ENCODE peak calls at places on chromosome 10, in six cellular contexts. Y is HepG2; L is right cardiac atrium; A is activated CD4-positive, alpha-beta T cell treated with anti-CD3 and anti-CD28 coated beads for 24 hours; I is Right ventricle myocardium inferior; H is cardiac muscle cell. N is an unnamed sample.

GRCh38 chr10:61819208-61819607 is 82.3 kb upstream of the ARID5B start:
- DNase-seq in Y (no peak), L (no peak), A (no peak), I (no peak), H (no peak), N (no peak)

GRCh38 chr10:3192856-3193635 is 20.5 kb upstream of the PITRM1 start:
- DNase-seq in Y (peak), L (no peak), A (no peak), I (peak), H (peak), N (peak)

GRCh38 chr10:79127151-79127961 is 58.6 kb downstream of the ZMIZ1 start:
- DNase-seq in Y (peak), L (peak), A (no peak), I (peak), H (peak), N (no peak)

GRCh38 chr10:33071857-33072256 is 113.8 kb upstream of the ITGB1 start:
- DNase-seq in Y (no peak), L (no peak), A (no peak), I (no peak), H (no peak), N (no peak)

GRCh38 chr10:73819025-73819424 is 7.6 kb upstream of the NDST2 start:
- DNase-seq in Y (no peak), L (no peak), A (no peak), I (no peak), H (peak), N (no peak)

GRCh38 chr10:62082729-62083412 is 181.4 kb downstream of the ARID5B start:
- DNase-seq in Y (peak), L (no peak), A (no peak), I (no peak), H (peak), N (no peak)

GRCh38 chr10:7475046-7475860 is 64.4 kb upstream of the SFMBT2 start:
- DNase-seq in Y (no peak), L (no peak), A (no peak), I (no peak), H (peak), N (peak)

GRCh38 chr10:105068497-105068896 is 427.4 kb downstream of the SORCS3 start:
- DNase-seq in Y (no peak), L (no peak), A (no peak), I (no peak), H (no peak), N (no peak)

GRCh38 chr10:116848912-116849270 is 408 bp upstream of the ENO4 start:
- DNase-seq in Y (no peak), L (peak), A (no peak), I (no peak), H (no peak), N (no peak)

GRCh38 chr10:8133146-8133545 is 78.7 kb downstream of the GATA3 start:
- DNase-seq in Y (no peak), L (no peak), A (peak), I (no peak), H (no peak), N (no peak)

GRCh38 chr10:33822774-33823173 is 488.3 kb upstream of the NRP1 start:
- DNase-seq in Y (no peak), L (no peak), A (no peak), I (no peak), H (peak), N (no peak)

GRCh38 chr10:17227367-17228080 is 517 bp upstream of the VIM start:
- DNase-seq in Y (no peak), L (no peak), A (no peak), I (no peak), H (no peak), N (no peak)

GRCh38 chr10:94112321-94112720 is 118.6 kb downstream of the PLCE1 start:
- DNase-seq in Y (no peak), L (no peak), A (no peak), I (no peak), H (no peak), N (no peak)

GRCh38 chr10:21385996-21386620 is 139.4 kb downstream of the SKIDA1 start:
- DNase-seq in Y (no peak), L (no peak), A (no peak), I (no peak), H (no peak), N (no peak)

GRCh38 chr10:109898666-109899577 is 24.4 kb downstream of the XPNPEP1 start:
- DNase-seq in Y (no peak), L (no peak), A (no peak), I (no peak), H (no peak), N (no peak)

GRCh38 chr10:119543814-119544642 is 1.5 kb upstream of the RGS10 start:
- DNase-seq in Y (no peak), L (no peak), A (no peak), I (no peak), H (no peak), N (peak)

GRCh38 chr10:24962998-24963397 is 10.6 kb upstream of the PRTFDC1 start:
- DNase-seq in Y (peak), L (no peak), A (no peak), I (no peak), H (no peak), N (no peak)

GRCh38 chr10:95356190-95356955 is 65.6 kb upstream of the PDLIM1 start:
- DNase-seq in Y (no peak), L (no peak), A (no peak), I (no peak), H (no peak), N (no peak)

GRCh38 chr10:102770792-102771191 is 27.0 kb downstream of the WBP1L start:
- DNase-seq in Y (peak), L (no peak), A (no peak), I (no peak), H (no peak), N (no peak)

GRCh38 chr10:122342293-122343134 is 32.0 kb upstream of the PLEKHA1 start:
- DNase-seq in Y (peak), L (no peak), A (peak), I (no peak), H (peak), N (peak)

GRCh38 chr10:17712053-17712452 is 39.9 kb upstream of the TMEM236 start:
- DNase-seq in Y (no peak), L (no peak), A (no peak), I (no peak), H (no peak), N (no peak)

GRCh38 chr10:73159038-73159648 is 8.7 kb downstream of the ECD start:
- DNase-seq in Y (peak), L (no peak), A (peak), I (no peak), H (peak), N (peak)

GRCh38 chr10:107546239-107546638 is 381.7 kb upstream of the SORCS1 start:
- DNase-seq in Y (no peak), L (no peak), A (no peak), I (no peak), H (peak), N (no peak)

GRCh38 chr10:48430402-48430993 is 124.0 kb downstream of the MAPK8 start:
- DNase-seq in Y (no peak), L (no peak), A (no peak), I (no peak), H (no peak), N (no peak)

GRCh38 chr10:50360077-50360476 is 108.8 kb upstream of the ASAH2 start:
- DNase-seq in Y (no peak), L (no peak), A (no peak), I (no peak), H (peak), N (no peak)

GRCh38 chr10:78149193-78149592 is 115.5 kb downstream of the RPS24 start:
- DNase-seq in Y (no peak), L (no peak), A (no peak), I (no peak), H (peak), N (no peak)

GRCh38 chr10:101889256-101890210 is 45.9 kb upstream of the KCNIP2 start:
- DNase-seq in Y (peak), L (peak), A (peak), I (peak), H (peak), N (peak)

GRCh38 chr10:33546031-33546430 is 211.6 kb upstream of the NRP1 start:
- DNase-seq in Y (no peak), L (no peak), A (no peak), I (no peak), H (no peak), N (no peak)

GRCh38 chr10:114024876-114025609 is 18.6 kb upstream of the ADRB1 start:
- DNase-seq in Y (no peak), L (no peak), A (no peak), I (no peak), H (peak), N (no peak)

GRCh38 chr10:117865945-117866344 is 180.8 kb downstream of the RAB11FIP2 start:
- DNase-seq in Y (no peak), L (no peak), A (no peak), I (no peak), H (no peak), N (no peak)